ENCODE peak calls at places on chromosomes 3 and 15, in six cellular contexts. V is GM12865, Q is body of pancreas, S is AG09309, H is mucosa of descending colon, I is prostate gland. W is an unnamed sample.

GRCh38 chr3:68614087-68614486 is 318.3 kb downstream of the TAFA4 start:
- DNase-seq in V (no peak), Q (no peak), S (no peak), H (no peak), I (no peak), W (no peak)

GRCh38 chr3:189580190-189580589 is 51.0 kb upstream of the TP63 start:
- DNase-seq in V (no peak), Q (no peak), S (no peak), H (no peak), I (no peak), W (no peak)

GRCh38 chr3:65033577-65033976 is 345.8 kb upstream of the ADAMTS9 start:
- DNase-seq in V (no peak), Q (no peak), S (no peak), H (no peak), I (no peak), W (no peak)

GRCh38 chr3:193240850-193241706 is at the start of gene PLAAT1:
- DNase-seq in V (peak; percentile 54), Q (peak; percentile 71), S (no peak), H (peak; percentile 81), I (no peak), W (no peak)

GRCh38 chr15:25897658-25898057 is 34.5 kb upstream of the ATP10A start:
- DNase-seq in V (no peak), Q (no peak), S (no peak), H (no peak), I (no peak), W (no peak)

GRCh38 chr15:81385110-81386076 is 11.4 kb upstream of the TMC3 start:
- DNase-seq in V (no peak), Q (no peak), S (no peak), H (no peak), I (no peak), W (no peak)

GRCh38 chr3:108430540-108430939 is 79.9 kb downstream of the MYH15 start:
- DNase-seq in V (no peak), Q (no peak), S (no peak), H (no peak), I (no peak), W (no peak)

GRCh38 chr3:195774917-195775316 is 36.8 kb downstream of the MUC4 start:
- DNase-seq in V (no peak), Q (peak; percentile 51), S (no peak), H (no peak), I (peak; percentile 33), W (no peak)

GRCh38 chr15:70530035-70530499 is 233.3 kb downstream of the UACA start:
- DNase-seq in V (no peak), Q (no peak), S (no peak), H (no peak), I (no peak), W (no peak)

GRCh38 chr3:13305623-13306022 is 114.5 kb downstream of the NUP210 start:
- DNase-seq in V (no peak), Q (no peak), S (no peak), H (no peak), I (no peak), W (no peak)

GRCh38 chr3:40899286-40899712 is 300.0 kb upstream of the CTNNB1 start:
- DNase-seq in V (no peak), Q (no peak), S (no peak), H (no peak), I (no peak), W (no peak)

GRCh38 chr15:59532770-59533379 is 78.7 kb upstream of the GCNT3 start:
- DNase-seq in V (peak; percentile 82), Q (peak; percentile 17), S (no peak), H (no peak), I (peak; percentile 14), W (peak; percentile 32)

GRCh38 chr3:177447938-177448337 is 250.7 kb upstream of the TBL1XR1 start:
- DNase-seq in V (no peak), Q (peak; percentile 64), S (no peak), H (peak; percentile 81), I (peak; percentile 88), W (no peak)

GRCh38 chr3:175526191-175526590 is 667.1 kb downstream of the NAALADL2 start:
- DNase-seq in V (no peak), Q (no peak), S (no peak), H (no peak), I (no peak), W (no peak)

GRCh38 chr3:175526609-175527280 is 667.6 kb downstream of the NAALADL2 start:
- DNase-seq in V (peak; percentile 19), Q (no peak), S (no peak), H (no peak), I (no peak), W (no peak)
- H3K4me3 ChIP-seq in V (peak overlapping the region; percentile 45), Q (peak overlapping the region; percentile 6), S (peak overlapping the region; percentile 29), H (no peak overlapping the region), I (peak overlapping the region; percentile 12), W (peak overlapping the region; percentile 27)

DNA sequence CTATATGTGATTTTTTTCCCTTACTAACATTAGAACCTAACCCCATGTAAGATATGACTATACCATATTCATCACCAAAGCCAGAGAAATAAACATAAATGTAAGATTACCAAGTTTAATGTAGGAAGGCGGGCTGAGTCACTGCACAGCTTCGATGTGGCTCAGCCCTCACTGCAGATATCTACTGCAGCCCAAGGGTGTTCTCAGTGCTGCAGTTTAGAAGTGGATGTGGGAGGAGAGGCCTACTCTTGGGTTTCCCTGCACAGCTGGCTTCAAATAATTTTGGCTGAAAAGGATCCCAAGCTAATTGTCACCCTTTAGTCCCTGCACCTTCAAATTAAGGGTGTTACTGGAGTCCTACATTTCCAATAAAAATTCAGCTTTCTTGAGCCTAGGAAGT is 9.2 kb downstream of the ARPP19 start:
- DNase-seq in V (peak; percentile 57), Q (no peak), S (no peak), H (no peak), I (no peak), W (no peak)
- H3K4me3 ChIP-seq in V (no peak overlapping the region), Q (no peak overlapping the region), S (no peak overlapping the region), H (no peak overlapping the region), I (no peak overlapping the region), W (no peak overlapping the region)

DNA sequence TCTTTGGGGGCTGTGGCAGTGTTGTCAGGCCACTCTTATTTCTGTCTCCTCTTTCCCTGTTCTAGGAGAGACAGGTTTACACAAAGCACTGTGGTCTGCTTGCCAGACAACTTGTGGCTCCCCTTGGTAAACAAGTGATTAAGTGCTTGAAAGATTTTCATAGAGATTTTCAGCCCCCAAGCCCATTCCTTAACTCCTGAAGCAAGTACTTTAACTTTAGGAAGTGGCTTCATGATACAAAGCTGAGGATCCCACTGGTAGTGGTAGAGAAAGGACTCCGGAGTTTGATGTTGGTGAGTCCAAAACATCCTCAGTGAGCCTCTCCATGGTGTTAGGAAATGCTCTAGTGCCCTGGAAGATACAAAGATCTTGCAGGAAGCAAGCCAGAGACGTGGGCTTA is 12.0 kb downstream of the ZBTB38 start:
- DNase-seq in V (peak; percentile 55), Q (no peak), S (no peak), H (no peak), I (no peak), W (no peak)
- H3K4me3 ChIP-seq in V (peak overlapping the region; percentile 81), Q (no peak overlapping the region), S (no peak overlapping the region), H (no peak overlapping the region), I (no peak overlapping the region), W (no peak overlapping the region)

DNA sequence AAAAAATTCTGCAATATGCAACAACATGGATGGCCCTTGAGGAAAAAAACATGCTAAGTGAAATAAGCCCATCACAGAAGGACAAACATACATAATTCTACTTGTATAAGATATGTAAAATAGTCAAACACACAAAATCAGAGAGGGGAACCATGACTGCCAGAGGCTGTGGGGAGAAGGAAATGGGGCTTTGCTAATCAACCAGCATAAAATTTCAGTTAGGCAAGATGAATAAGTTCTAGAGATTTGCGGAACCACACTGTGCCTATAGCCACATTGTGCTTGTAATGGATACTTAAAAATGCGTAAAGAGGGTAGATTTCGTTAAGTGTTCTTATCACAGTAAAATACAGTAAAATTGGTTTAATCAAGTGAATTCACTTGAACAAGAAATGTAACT is 33.7 kb upstream of the SPTBN5 start:
- DNase-seq in V (no peak), Q (no peak), S (no peak), H (no peak), I (no peak), W (no peak)
- H3K4me3 ChIP-seq in V (no peak overlapping the region), Q (no peak overlapping the region), S (no peak overlapping the region), H (no peak overlapping the region), I (no peak overlapping the region), W (no peak overlapping the region)

DNA sequence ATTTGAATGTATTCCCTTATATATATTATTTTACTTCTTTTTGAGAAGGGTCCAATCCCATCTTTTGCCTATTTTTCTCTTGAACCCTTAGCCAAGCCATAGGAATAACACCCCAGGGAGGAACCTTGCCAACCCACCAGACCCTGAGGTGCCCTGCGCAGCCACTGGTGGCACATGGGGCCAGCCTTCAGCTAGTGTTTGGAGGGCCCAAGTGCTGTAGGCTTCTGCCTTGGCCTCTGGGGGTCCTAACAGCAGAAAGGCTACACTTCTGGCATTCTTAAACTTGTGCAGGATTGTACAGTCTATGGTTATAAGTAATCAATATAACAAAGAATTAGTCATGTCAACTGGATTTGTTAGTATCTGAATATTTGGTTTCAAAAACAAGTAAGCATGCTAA is 34.5 kb downstream of the RUVBL1 start:
- DNase-seq in V (no peak), Q (no peak), S (no peak), H (no peak), I (no peak), W (no peak)
- H3K4me3 ChIP-seq in V (no peak overlapping the region), Q (no peak overlapping the region), S (no peak overlapping the region), H (no peak overlapping the region), I (no peak overlapping the region), W (no peak overlapping the region)

GRCh38 chr3:151845506-151845905 is 27.9 kb upstream of the SUCNR1 start:
- DNase-seq in V (no peak), Q (no peak), S (no peak), H (no peak), I (no peak), W (no peak)
- H3K4me3 ChIP-seq in V (no peak overlapping the region), Q (no peak overlapping the region), S (no peak overlapping the region), H (no peak overlapping the region), I (no peak overlapping the region), W (no peak overlapping the region)

GRCh38 chr3:14525685-14526631 is 14.2 kb downstream of the GRIP2 start:
- DNase-seq in V (peak; percentile 7), Q (no peak), S (peak; percentile 37), H (no peak), I (no peak), W (no peak)
- H3K4me3 ChIP-seq in V (no peak overlapping the region), Q (no peak overlapping the region), S (no peak overlapping the region), H (no peak overlapping the region), I (peak overlapping the region; percentile 6), W (no peak overlapping the region)

DNA sequence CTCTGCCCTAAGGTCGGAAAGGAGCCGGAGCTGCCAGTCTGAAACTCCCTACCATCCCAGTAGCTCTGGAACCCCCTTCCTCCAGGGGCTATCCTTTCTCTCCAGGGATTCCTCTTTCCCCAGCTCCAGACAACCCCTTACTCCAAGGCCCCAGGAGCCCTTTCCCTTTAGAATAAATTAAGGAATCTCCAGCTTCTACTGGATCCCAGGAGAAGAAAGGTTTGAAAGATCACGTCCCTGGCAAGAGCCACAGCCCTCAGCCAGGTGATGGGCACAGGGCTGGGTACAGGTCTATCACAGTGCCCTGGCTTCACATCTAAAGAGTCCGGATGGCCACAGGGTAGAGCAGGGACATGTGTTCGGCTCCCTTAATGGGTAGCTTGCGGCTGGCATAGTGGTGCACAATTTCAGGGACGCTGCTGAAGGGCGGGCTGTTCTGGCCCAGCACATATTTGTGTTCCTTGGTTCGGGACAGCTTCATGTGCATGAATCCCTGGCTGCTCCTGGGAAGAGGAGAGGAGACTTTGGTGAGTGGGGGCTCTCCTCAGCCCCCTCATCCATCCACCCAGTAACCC is 20.0 kb downstream of the SHF start:
- DNase-seq in V (no peak), Q (no peak), S (no peak), H (no peak), I (no peak), W (no peak)
- H3K4me3 ChIP-seq in V (no peak overlapping the region), Q (peak overlapping the region; percentile 34), S (peak overlapping the region; percentile 64), H (peak overlapping the region; percentile 59), I (peak overlapping the region; percentile 53), W (peak overlapping the region; percentile 77)

GRCh38 chr15:65863106-65863505 is 6.2 kb upstream of the RAB11A start:
- DNase-seq in V (no peak), Q (no peak), S (no peak), H (no peak), I (no peak), W (no peak)
- H3K4me3 ChIP-seq in V (no peak overlapping the region), Q (no peak overlapping the region), S (no peak overlapping the region), H (no peak overlapping the region), I (no peak overlapping the region), W (no peak overlapping the region)

W was measured in Jurkat, Clone E6-1.